ENCODE peak calls at places on chromosome 1, in seven cellular contexts. One of them, this sample, is unnamed.
A peak's percentile ranks its signal among the peaks of the same experiment; 100 is the strongest.

GRCh38 chr1:30277415-30277814 is 446.0 kb downstream of the MATN1 start:
- DNase-seq in mesenchymal stem cell: no peak
- DNase-seq in A549: no peak
- DNase-seq in thyroid gland: no peak
- DNase-seq in sigmoid colon: no peak
- DNase-seq in breast epithelium: no peak
- DNase-seq in small intestine: no peak
- DNase-seq in this sample: no peak

GRCh38 chr1:965526-966134 is 652 bp upstream of the PLEKHN1 start:
- DNase-seq in mesenchymal stem cell: no peak
- DNase-seq in A549: no peak
- DNase-seq in thyroid gland: no peak
- DNase-seq in sigmoid colon: no peak
- DNase-seq in breast epithelium: no peak
- DNase-seq in small intestine: no peak
- DNase-seq in this sample: no peak

GRCh38 chr1:162055062-162055461 is 14.4 kb upstream of the NOS1AP start:
- DNase-seq in mesenchymal stem cell: peak; percentile 86
- DNase-seq in A549: peak; percentile 42
- DNase-seq in thyroid gland: no peak
- DNase-seq in sigmoid colon: no peak
- DNase-seq in breast epithelium: no peak
- DNase-seq in small intestine: no peak
- DNase-seq in this sample: no peak

GRCh38 chr1:247747616-247748015 is 325 bp downstream of the OR14A2 start:
- DNase-seq in mesenchymal stem cell: peak; percentile 29
- DNase-seq in A549: no peak
- DNase-seq in thyroid gland: no peak
- DNase-seq in sigmoid colon: no peak
- DNase-seq in breast epithelium: no peak
- DNase-seq in small intestine: no peak
- DNase-seq in this sample: no peak

GRCh38 chr1:180908084-180908765 is 4.5 kb upstream of the KIAA1614 start:
- DNase-seq in mesenchymal stem cell: no peak
- DNase-seq in A549: no peak
- DNase-seq in thyroid gland: no peak
- DNase-seq in sigmoid colon: no peak
- DNase-seq in breast epithelium: no peak
- DNase-seq in small intestine: no peak
- DNase-seq in this sample: no peak

GRCh38 chr1:36172017-36172747 is 16.2 kb downstream of the MAP7D1 start:
- DNase-seq in mesenchymal stem cell: no peak
- DNase-seq in A549: no peak
- DNase-seq in thyroid gland: no peak
- DNase-seq in sigmoid colon: no peak
- DNase-seq in breast epithelium: no peak
- DNase-seq in small intestine: no peak
- DNase-seq in this sample: no peak

GRCh38 chr1:6330410-6330827 is 63.1 kb downstream of the ACOT7 start:
- DNase-seq in mesenchymal stem cell: no peak
- DNase-seq in A549: no peak
- DNase-seq in thyroid gland: no peak
- DNase-seq in sigmoid colon: no peak
- DNase-seq in breast epithelium: no peak
- DNase-seq in small intestine: no peak
- DNase-seq in this sample: no peak

GRCh38 chr1:100924212-100924611 is 28.3 kb downstream of the SLC30A7 start:
- DNase-seq in mesenchymal stem cell: no peak
- DNase-seq in A549: no peak
- DNase-seq in thyroid gland: no peak
- DNase-seq in sigmoid colon: no peak
- DNase-seq in breast epithelium: no peak
- DNase-seq in small intestine: no peak
- DNase-seq in this sample: no peak

GRCh38 chr1:242876021-242876420 is 351.5 kb upstream of the PLD5 start:
- DNase-seq in mesenchymal stem cell: no peak
- DNase-seq in A549: peak; percentile 21
- DNase-seq in thyroid gland: no peak
- DNase-seq in sigmoid colon: no peak
- DNase-seq in breast epithelium: no peak
- DNase-seq in small intestine: no peak
- DNase-seq in this sample: no peak

GRCh38 chr1:90823686-90824085 is 106.6 kb upstream of the BARHL2 start:
- DNase-seq in mesenchymal stem cell: no peak
- DNase-seq in A549: no peak
- DNase-seq in thyroid gland: no peak
- DNase-seq in sigmoid colon: no peak
- DNase-seq in breast epithelium: no peak
- DNase-seq in small intestine: no peak
- DNase-seq in this sample: no peak

GRCh38 chr1:87684786-87685185 is 356.1 kb downstream of the LMO4 start:
- DNase-seq in mesenchymal stem cell: peak; percentile 83
- DNase-seq in A549: no peak
- DNase-seq in thyroid gland: peak; percentile 6
- DNase-seq in sigmoid colon: no peak
- DNase-seq in breast epithelium: no peak
- DNase-seq in small intestine: no peak
- DNase-seq in this sample: no peak
- H3K4me3 ChIP-seq in mesenchymal stem cell: no peak overlapping the region
- H3K4me3 ChIP-seq in A549: no peak overlapping the region
- H3K4me3 ChIP-seq in thyroid gland: no peak overlapping the region
- H3K4me3 ChIP-seq in sigmoid colon: peak overlapping the region; percentile 52
- H3K4me3 ChIP-seq in breast epithelium: peak overlapping the region; percentile 42
- H3K4me3 ChIP-seq in small intestine: peak overlapping the region; percentile 50
- H3K4me3 ChIP-seq in this sample: peak overlapping the region; percentile 59

GRCh38 chr1:206013017-206013800 is 10.0 kb upstream of the RAB7B start:
- DNase-seq in mesenchymal stem cell: no peak
- DNase-seq in A549: no peak
- DNase-seq in thyroid gland: no peak
- DNase-seq in sigmoid colon: no peak
- DNase-seq in breast epithelium: no peak
- DNase-seq in small intestine: no peak
- DNase-seq in this sample: no peak

GRCh38 chr1:206014591-206014990 is 9.1 kb downstream of the CTSE start:
- DNase-seq in mesenchymal stem cell: no peak
- DNase-seq in A549: no peak
- DNase-seq in thyroid gland: no peak
- DNase-seq in sigmoid colon: no peak
- DNase-seq in breast epithelium: no peak
- DNase-seq in small intestine: no peak
- DNase-seq in this sample: no peak

GRCh38 chr1:206010101-206010500 is 6.9 kb upstream of the RAB7B start:
- DNase-seq in mesenchymal stem cell: peak; percentile 15
- DNase-seq in A549: no peak
- DNase-seq in thyroid gland: no peak
- DNase-seq in sigmoid colon: no peak
- DNase-seq in breast epithelium: no peak
- DNase-seq in small intestine: no peak
- DNase-seq in this sample: no peak

GRCh38 chr1:206011057-206011456 is 7.9 kb upstream of the RAB7B start:
- DNase-seq in mesenchymal stem cell: no peak
- DNase-seq in A549: no peak
- DNase-seq in thyroid gland: no peak
- DNase-seq in sigmoid colon: no peak
- DNase-seq in breast epithelium: no peak
- DNase-seq in small intestine: no peak
- DNase-seq in this sample: no peak

DNA sequence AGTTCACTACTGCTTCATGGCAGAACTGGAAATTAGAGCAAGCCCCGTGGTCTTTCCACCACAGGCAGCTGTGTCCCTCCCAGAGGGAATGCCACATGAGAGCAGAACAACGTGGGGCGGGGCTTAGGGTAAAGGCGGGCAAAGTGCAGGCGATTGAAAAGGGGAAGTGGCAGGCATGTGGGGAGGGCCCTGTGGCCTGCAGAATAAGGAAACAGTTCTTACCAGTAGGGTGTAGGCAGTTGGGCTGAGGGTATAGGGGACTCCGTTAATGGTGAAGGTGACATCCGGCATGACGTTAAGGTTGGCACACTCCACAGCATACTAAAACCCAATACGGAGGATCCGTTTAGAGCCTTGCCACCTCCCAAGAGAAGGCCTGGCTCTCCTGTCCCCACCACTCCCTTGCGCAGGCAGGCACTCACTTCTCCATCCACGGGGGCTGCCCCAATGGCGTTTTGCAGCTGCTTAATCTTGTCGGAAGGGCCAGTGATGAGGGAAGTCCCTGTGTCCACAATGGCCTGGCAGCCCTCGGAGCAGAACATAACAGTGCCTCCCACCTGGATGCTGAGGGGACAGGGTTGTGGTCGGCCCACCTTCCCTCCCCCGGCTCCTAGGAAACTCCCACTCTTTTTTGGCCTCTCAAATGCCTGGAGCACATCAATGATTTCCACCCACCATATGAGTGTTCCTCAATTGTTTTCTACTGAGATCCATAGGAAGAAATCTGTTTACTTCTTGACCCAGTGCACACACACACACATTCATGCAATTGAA is 9.1 kb upstream of the RAB7B start:
- DNase-seq in mesenchymal stem cell: no peak
- DNase-seq in A549: no peak
- DNase-seq in thyroid gland: no peak
- DNase-seq in sigmoid colon: peak; percentile 86
- DNase-seq in breast epithelium: no peak
- DNase-seq in small intestine: peak; percentile 93
- DNase-seq in this sample: peak; percentile 32
- H3K27ac ChIP-seq in mesenchymal stem cell: no peak overlapping the region
- H3K27ac ChIP-seq in A549: no peak overlapping the region
- H3K27ac ChIP-seq in thyroid gland: no peak overlapping the region
- H3K27ac ChIP-seq in sigmoid colon: no peak overlapping the region
- H3K27ac ChIP-seq in breast epithelium: no peak overlapping the region
- H3K27ac ChIP-seq in small intestine: peak overlapping the region; percentile 26
- H3K27ac ChIP-seq in this sample: no peak overlapping the region

GRCh38 chr1:61344711-61345110 is 262.4 kb downstream of the NFIA start:
- DNase-seq in mesenchymal stem cell: no peak
- DNase-seq in A549: no peak
- DNase-seq in thyroid gland: no peak
- DNase-seq in sigmoid colon: no peak
- DNase-seq in breast epithelium: no peak
- DNase-seq in small intestine: no peak
- DNase-seq in this sample: no peak
- H3K4me3 ChIP-seq in mesenchymal stem cell: no peak overlapping the region
- H3K4me3 ChIP-seq in A549: no peak overlapping the region
- H3K4me3 ChIP-seq in thyroid gland: no peak overlapping the region
- H3K4me3 ChIP-seq in sigmoid colon: no peak overlapping the region
- H3K4me3 ChIP-seq in breast epithelium: no peak overlapping the region
- H3K4me3 ChIP-seq in small intestine: no peak overlapping the region
- H3K4me3 ChIP-seq in this sample: no peak overlapping the region

DNA sequence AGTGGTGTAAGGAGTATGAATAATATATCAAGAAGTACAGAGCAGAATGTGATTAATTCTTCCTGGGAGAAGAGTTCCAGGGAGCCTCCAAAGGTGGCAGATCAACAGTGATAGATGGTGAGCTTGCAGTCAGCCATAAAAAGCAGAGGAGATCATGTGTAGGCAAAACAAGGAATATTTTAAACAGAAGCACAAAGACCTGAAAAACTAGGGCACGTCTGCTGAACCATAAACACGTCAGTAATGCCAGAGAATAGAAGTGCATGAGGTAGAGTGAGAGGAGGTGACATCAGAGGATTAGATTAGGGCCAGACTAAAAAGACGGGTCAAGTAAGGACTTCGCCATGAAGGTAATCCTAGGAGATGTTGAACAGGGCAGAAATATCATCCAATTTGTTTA is 151.8 kb downstream of the EIF4G3 start:
- DNase-seq in mesenchymal stem cell: peak; percentile 43
- DNase-seq in A549: no peak
- DNase-seq in thyroid gland: no peak
- DNase-seq in sigmoid colon: no peak
- DNase-seq in breast epithelium: no peak
- DNase-seq in small intestine: no peak
- DNase-seq in this sample: no peak
- H3K27ac ChIP-seq in mesenchymal stem cell: no peak overlapping the region
- H3K27ac ChIP-seq in A549: peak overlapping the region; percentile 61
- H3K27ac ChIP-seq in thyroid gland: no peak overlapping the region
- H3K27ac ChIP-seq in sigmoid colon: no peak overlapping the region
- H3K27ac ChIP-seq in breast epithelium: no peak overlapping the region
- H3K27ac ChIP-seq in small intestine: no peak overlapping the region
- H3K27ac ChIP-seq in this sample: peak overlapping the region; percentile 62

GRCh38 chr1:98044071-98044697 is 123.3 kb upstream of the DPYD start:
- DNase-seq in mesenchymal stem cell: peak; percentile 1
- DNase-seq in A549: no peak
- DNase-seq in thyroid gland: no peak
- DNase-seq in sigmoid colon: no peak
- DNase-seq in breast epithelium: no peak
- DNase-seq in small intestine: no peak
- DNase-seq in this sample: no peak

GRCh38 chr1:98044766-98045165 is 123.9 kb upstream of the DPYD start:
- DNase-seq in mesenchymal stem cell: no peak
- DNase-seq in A549: no peak
- DNase-seq in thyroid gland: no peak
- DNase-seq in sigmoid colon: no peak
- DNase-seq in breast epithelium: no peak
- DNase-seq in small intestine: no peak
- DNase-seq in this sample: no peak

GRCh38 chr1:98048234-98048633 is 127.4 kb upstream of the DPYD start:
- DNase-seq in mesenchymal stem cell: peak; percentile 85
- DNase-seq in A549: peak; percentile 26
- DNase-seq in thyroid gland: peak; percentile 86
- DNase-seq in sigmoid colon: peak; percentile 86
- DNase-seq in breast epithelium: peak; percentile 35
- DNase-seq in small intestine: peak; percentile 66
- DNase-seq in this sample: peak; percentile 34

GRCh38 chr1:98045211-98046030 is 124.6 kb upstream of the DPYD start:
- DNase-seq in mesenchymal stem cell: peak; percentile 37
- DNase-seq in A549: peak; percentile 31
- DNase-seq in thyroid gland: no peak
- DNase-seq in sigmoid colon: no peak
- DNase-seq in breast epithelium: no peak
- DNase-seq in small intestine: no peak
- DNase-seq in this sample: no peak

GRCh38 chr1:98046031-98046641 is 125.3 kb upstream of the DPYD start:
- DNase-seq in mesenchymal stem cell: peak; percentile 51
- DNase-seq in A549: no peak
- DNase-seq in thyroid gland: no peak
- DNase-seq in sigmoid colon: no peak
- DNase-seq in breast epithelium: no peak
- DNase-seq in small intestine: peak; percentile 11
- DNase-seq in this sample: no peak
- H3K4me3 ChIP-seq in mesenchymal stem cell: peak overlapping the region; percentile 87
- H3K4me3 ChIP-seq in A549: peak overlapping the region; percentile 82
- H3K4me3 ChIP-seq in thyroid gland: no peak overlapping the region
- H3K4me3 ChIP-seq in sigmoid colon: peak overlapping the region; percentile 49
- H3K4me3 ChIP-seq in breast epithelium: peak overlapping the region; percentile 43
- H3K4me3 ChIP-seq in small intestine: peak overlapping the region; percentile 47
- H3K4me3 ChIP-seq in this sample: peak overlapping the region; percentile 42